ENCODE peak calls at places on chromosome 2, in eight cellular contexts. S is fibroblast of mammary gland, X is T-cell, U is Calu3, Y is GM10248, T is amniotic stem cell, M is psoas muscle, D is iris pigment epithelial cell. I is an unnamed sample.

GRCh38 chr2:40639294-40639693 is 187.4 kb upstream of the SLC8A1 start:
- DNase-seq in S (no peak), X (no peak), U (no peak), Y (no peak), T (no peak), M (peak; percentile 48), D (no peak), I (no peak)

GRCh38 chr2:37454851-37455762 is 110.7 kb downstream of the QPCT start:
- DNase-seq in S (peak; percentile 72), X (no peak), U (no peak), Y (no peak), T (no peak), M (no peak), D (peak; percentile 54), I (peak; percentile 66)

GRCh38 chr2:174634130-174635014 is 36.8 kb upstream of the WIPF1 start:
- DNase-seq in S (peak; percentile 47), X (peak; percentile 12), U (no peak), Y (peak; percentile 49), T (no peak), M (no peak), D (no peak), I (peak; percentile 58)

GRCh38 chr2:40271066-40271465 is 180.8 kb downstream of the SLC8A1 start:
- DNase-seq in S (no peak), X (no peak), U (no peak), Y (no peak), T (no peak), M (no peak), D (no peak), I (no peak)

GRCh38 chr2:171675810-171676345 is 11.4 kb upstream of the DYNC1I2 start:
- DNase-seq in S (no peak), X (no peak), U (no peak), Y (no peak), T (no peak), M (no peak), D (no peak), I (no peak)

GRCh38 chr2:239266779-239267410 is 133.9 kb downstream of the HDAC4 start:
- DNase-seq in S (no peak), X (no peak), U (no peak), Y (no peak), T (no peak), M (peak; percentile 53), D (no peak), I (no peak)

GRCh38 chr2:215906458-215906857 is 106.9 kb downstream of the MREG start:
- DNase-seq in S (no peak), X (no peak), U (no peak), Y (no peak), T (no peak), M (no peak), D (no peak), I (no peak)

GRCh38 chr2:88125344-88125923 is 2.4 kb downstream of the FABP1 start:
- DNase-seq in S (no peak), X (no peak), U (no peak), Y (no peak), T (no peak), M (no peak), D (no peak), I (no peak)

I was measured in GM23248.